ENCODE peak calls at places on chromosomes 16 and 17, in seven cellular contexts. R, V, Q, O, E, C and W are unnamed samples.

GRCh38 chr16:56912746-56913703 is 18.9 kb upstream of the HERPUD1 start:
- DNase-seq in C (peak; percentile 67), Q (no peak), V (no peak), E (no peak), R (no peak), O (no peak), W (no peak)

GRCh38 chr17:36643086-36643685 is 41.8 kb downstream of the MRM1 start:
- DNase-seq in Q (no peak), O (no peak), E (no peak), R (no peak), C (no peak), V (no peak), W (no peak)

GRCh38 chr17:694239-694638 is 20.4 kb downstream of the VPS53 start:
- DNase-seq in E (no peak), O (no peak), V (no peak), C (peak; percentile 92), Q (peak; percentile 30), R (no peak), W (no peak)

GRCh38 chr17:6648181-6648580 is 3.2 kb downstream of the MED31 start:
- DNase-seq in O (no peak), E (no peak), R (no peak), Q (peak; percentile 27), C (peak; percentile 27), V (no peak), W (no peak)

GRCh38 chr17:15412606-15413005 is 54.8 kb downstream of the CDRT4 start:
- DNase-seq in Q (no peak), R (no peak), V (no peak), C (no peak), O (no peak), E (no peak), W (no peak)

GRCh38 chr17:64531955-64532371 is 25.2 kb downstream of the CEP95 start:
- DNase-seq in O (no peak), R (no peak), Q (no peak), C (no peak), E (no peak), V (no peak), W (no peak)

GRCh38 chr17:82331345-82331939 is 2.1 kb downstream of the SECTM1 start:
- DNase-seq in E (no peak), Q (no peak), C (no peak), R (no peak), O (peak; percentile 17), V (no peak), W (no peak)

GRCh38 chr17:1280652-1281051 is 1.2 kb downstream of the TRARG1 start:
- DNase-seq in Q (no peak), R (no peak), O (no peak), E (no peak), C (no peak), V (no peak), W (peak; percentile 26)

GRCh38 chr17:73427198-73427597 is 115.4 kb upstream of the CDC42EP4 start:
- DNase-seq in Q (no peak), E (no peak), C (no peak), O (no peak), V (no peak), R (no peak), W (no peak)

GRCh38 chr16:24609740-24610420 is 70.5 kb downstream of the RBBP6 start:
- DNase-seq in R (peak; percentile 36), Q (peak; percentile 93), C (peak; percentile 63), O (peak; percentile 44), V (no peak), E (peak; percentile 22), W (peak; percentile 76)

GRCh38 chr16:8660841-8661301 is 13.5 kb upstream of the ABAT start:
- DNase-seq in R (peak; percentile 74), O (peak; percentile 83), V (no peak), E (peak; percentile 22), C (peak; percentile 66), Q (peak; percentile 83), W (peak; percentile 83)

GRCh38 chr17:56801506-56802178 is 32.1 kb downstream of the C17orf67 start:
- DNase-seq in V (no peak), E (no peak), O (no peak), Q (no peak), R (no peak), C (no peak), W (no peak)

GRCh38 chr16:68445458-68445857 is 2.9 kb downstream of the SMPD3 start:
- DNase-seq in C (peak; percentile 10), V (no peak), Q (peak; percentile 80), O (peak; percentile 83), E (no peak), R (peak; percentile 68), W (peak; percentile 75)

GRCh38 chr16:2971985-2972784 is 3.0 kb downstream of the PAQR4 start:
- DNase-seq in Q (peak; percentile 41), O (peak; percentile 61), E (no peak), C (no peak), V (no peak), R (no peak), W (no peak)

GRCh38 chr16:85335584-85336492 is 223.6 kb upstream of the CIBAR2 start:
- DNase-seq in O (no peak), Q (peak; percentile 63), C (peak; percentile 42), R (no peak), E (no peak), V (no peak), W (no peak)

GRCh38 chr16:666572-666971 is 1.4 kb upstream of the RHOT2 start:
- DNase-seq in E (no peak), R (no peak), C (no peak), V (no peak), O (no peak), Q (no peak), W (no peak)

GRCh38 chr16:669666-670065 is 1.7 kb downstream of the RHOT2 start:
- DNase-seq in Q (no peak), E (no peak), C (no peak), R (no peak), V (no peak), O (no peak), W (no peak)

GRCh38 chr16:667113-667779 is 686 bp upstream of the RHOT2 start:
- DNase-seq in E (no peak), R (no peak), V (no peak), Q (no peak), C (no peak), O (no peak), W (no peak)

GRCh38 chr16:668519-669171 is 713 bp downstream of the RHOT2 start:
- DNase-seq in O (no peak), Q (no peak), C (no peak), V (no peak), R (no peak), E (no peak), W (no peak)

GRCh38 chr16:667780-668518 is at the start of gene RHOT2:
- DNase-seq in Q (peak; percentile 96), E (peak; percentile 86), O (peak; percentile 95), V (peak; percentile 96), R (peak; percentile 95), C (peak; percentile 90), W (peak; percentile 96)
- TF ChIP-seq CTCF in Q (peak; percentile 76), E (no peak), O (peak; percentile 62), V (peak; percentile 65), R (peak; percentile 99), C (peak; percentile 34), W (peak; percentile 77)

DNA sequence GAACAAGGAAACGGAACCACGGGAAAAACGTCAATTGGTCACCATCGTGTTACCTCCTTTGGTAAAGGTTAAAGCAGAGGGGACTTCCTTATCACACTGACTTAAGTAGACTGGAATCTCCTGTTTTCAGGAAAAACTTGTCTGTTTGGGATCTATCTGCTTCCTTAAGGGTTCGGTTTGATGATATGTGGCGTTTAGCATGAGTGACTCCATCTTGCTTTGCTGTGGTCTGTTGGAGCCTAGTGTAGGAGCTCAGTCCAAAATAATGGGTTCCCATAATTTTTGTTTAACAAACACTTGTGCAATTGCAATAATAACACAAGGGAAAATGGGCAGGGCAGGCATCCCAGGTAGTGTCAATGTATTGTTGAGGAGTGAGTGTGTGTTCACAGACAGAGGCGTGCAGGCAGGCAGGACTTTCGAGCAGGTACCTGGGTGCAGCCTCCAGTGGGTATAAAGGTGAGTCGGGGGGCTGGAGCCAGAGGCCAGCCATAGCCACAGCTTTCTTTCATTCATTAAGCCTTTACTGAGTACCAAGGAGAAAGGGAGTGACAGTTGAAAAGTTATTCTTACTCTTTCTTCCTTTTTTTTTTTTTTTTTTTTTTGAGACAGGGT is 4.3 kb upstream of the ENGASE start:
- DNase-seq in C (no peak), E (no peak), R (no peak), O (no peak), Q (no peak), V (no peak), W (no peak)
- TF ChIP-seq CTCF in C (no peak), E (no peak), R (no peak), O (no peak), Q (no peak), V (no peak), W (no peak)

DNA sequence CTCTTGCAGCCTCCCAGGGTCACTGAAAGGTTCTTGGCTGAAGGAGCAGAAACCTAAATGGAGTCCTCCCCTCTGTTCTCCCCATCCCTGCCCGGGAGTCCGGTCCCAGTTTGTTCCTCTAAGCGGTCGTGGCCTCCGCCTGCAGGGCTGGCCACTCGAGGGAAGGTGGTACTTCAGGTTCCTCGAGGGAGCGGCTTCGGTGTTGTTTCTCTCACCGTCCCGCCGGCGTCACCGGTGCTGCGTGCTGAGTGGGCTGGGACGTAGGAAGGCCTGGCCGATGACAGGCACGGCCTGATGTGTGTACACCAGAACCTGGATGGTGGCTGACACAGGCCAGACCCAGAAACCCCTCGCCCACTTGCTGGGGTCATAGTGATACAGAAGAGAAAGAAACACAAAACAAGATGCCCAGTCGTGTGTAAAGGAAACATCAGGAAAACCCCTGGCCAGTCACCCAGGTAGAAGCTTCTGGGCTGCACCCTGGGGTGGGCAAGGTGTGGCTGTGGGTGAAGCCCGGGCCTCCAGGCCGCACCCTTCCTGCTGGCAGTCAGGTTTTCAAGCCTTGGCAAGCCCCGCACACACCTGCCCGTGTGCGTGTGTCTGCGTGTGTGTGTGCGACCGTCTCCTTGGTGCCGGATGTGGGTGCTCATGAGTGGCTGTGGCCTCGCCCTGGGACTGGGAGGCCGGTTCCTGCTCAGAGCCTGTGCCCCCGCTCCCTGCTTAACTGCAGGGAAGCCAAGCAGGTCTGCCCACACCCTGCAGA is 52.0 kb downstream of the BAIAP2 start:
- DNase-seq in R (no peak), C (no peak), V (no peak), E (peak; percentile 51), O (no peak), Q (no peak), W (no peak)
- TF ChIP-seq CTCF in R (no peak), C (no peak), V (no peak), E (no peak), O (no peak), Q (no peak), W (no peak)

DNA sequence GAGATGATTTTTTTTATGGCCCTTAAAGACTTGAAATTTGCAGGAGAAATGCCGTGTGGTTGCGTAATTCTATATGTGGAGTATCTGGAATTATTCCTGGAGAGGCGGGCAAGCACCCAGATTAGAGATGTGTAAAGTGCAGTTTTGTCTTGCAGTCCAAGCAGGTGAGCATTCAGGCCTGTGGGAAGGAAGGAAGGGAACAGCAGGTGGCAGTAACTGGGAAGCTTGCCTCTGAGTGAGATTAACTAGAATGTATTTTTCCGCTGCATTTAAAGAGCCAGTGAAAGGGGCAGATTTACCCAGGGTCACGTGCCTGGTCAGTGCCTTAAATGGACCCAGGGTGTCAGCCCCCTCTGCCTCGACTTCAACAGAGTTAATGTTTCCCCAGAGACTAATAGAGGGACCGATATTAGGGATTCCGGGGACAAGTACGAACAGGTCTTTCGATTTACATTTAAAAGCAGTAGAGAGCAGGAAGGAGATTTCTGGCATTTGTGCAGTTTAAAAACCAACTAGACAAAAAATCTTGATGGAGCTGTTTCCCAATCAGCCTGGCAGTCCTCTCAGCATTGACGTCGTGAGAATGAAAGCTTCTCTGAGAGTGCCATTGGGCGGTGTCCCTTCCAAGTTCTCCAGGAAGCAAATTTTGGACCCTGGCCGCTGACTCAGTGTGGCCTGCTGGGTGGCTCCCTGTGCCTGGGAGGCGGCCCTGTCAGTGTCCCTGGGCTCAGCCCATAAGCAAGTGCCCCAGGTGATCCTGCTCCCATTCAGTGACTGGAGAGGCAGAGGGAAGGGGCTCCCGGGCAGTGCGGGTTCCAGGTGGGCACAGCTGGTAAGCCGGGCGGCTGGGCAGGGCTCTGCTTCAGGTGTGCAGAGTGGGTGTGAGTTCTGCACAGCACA is 38.2 kb downstream of the KSR1 start:
- DNase-seq in C (peak; percentile 55), Q (peak; percentile 46), R (no peak), V (no peak), E (peak; percentile 91), O (no peak), W (no peak)
- TF ChIP-seq CTCF in C (peak; percentile 27), Q (peak; percentile 40), R (no peak), V (no peak), E (no peak), O (peak; percentile 29), W (no peak)